ENCODE peak calls at places on chromosome 14, in four cellular contexts. G is HepG2, Y is H1, M is GM12878. R is an unnamed sample. For H3K36me3, the result is how much of the 10 kb centered on the place peaks cover.

GRCh38 chr14:100440207-100440631 is 117.1 kb downstream of the SLC25A47 start:
- DNase-seq in G (peak), Y (peak), M (no peak), R (no peak)

GRCh38 chr14:21867541-21867940 is 193.9 kb upstream of the OR4E1 start:
- DNase-seq in G (no peak), Y (no peak), M (no peak), R (no peak)

GRCh38 chr14:60637490-60638452 is 11.5 kb downstream of the SIX1 start:
- DNase-seq in G (no peak), Y (peak), M (no peak), R (no peak)

GRCh38 chr14:67469954-67470353 is 18.6 kb downstream of the TMEM229B start:
- DNase-seq in G (no peak), Y (no peak), M (no peak), R (no peak)

GRCh38 chr14:90521121-90521929 is 124.5 kb downstream of the CALM1 start:
- DNase-seq in G (no peak), Y (no peak), M (no peak), R (no peak)

GRCh38 chr14:34912182-34912581 is 37.0 kb upstream of the BAZ1A start:
- DNase-seq in G (peak), Y (no peak), M (no peak), R (no peak)

GRCh38 chr14:55733609-55734008 is 153.6 kb downstream of the KTN1 start:
- DNase-seq in G (no peak), Y (no peak), M (no peak), R (no peak)

GRCh38 chr14:86288336-86288735 is 758.4 kb downstream of the FLRT2 start:
- DNase-seq in G (no peak), Y (no peak), M (no peak), R (no peak)

GRCh38 chr14:76599141-76599540 is 162.1 kb upstream of the VASH1 start:
- DNase-seq in G (no peak), Y (no peak), M (no peak), R (no peak)

GRCh38 chr14:75717729-75718128 is 56.7 kb downstream of the TTLL5 start:
- DNase-seq in G (no peak), Y (no peak), M (no peak), R (no peak)

GRCh38 chr14:24900281-24900868 is 149.6 kb downstream of the STXBP6 start:
- DNase-seq in G (no peak), Y (no peak), M (no peak), R (no peak)

GRCh38 chr14:67934087-67934486 is 114.5 kb downstream of the RAD51B start:
- DNase-seq in G (peak), Y (no peak), M (peak), R (peak)

GRCh38 chr14:89493877-89494634 is 77.0 kb upstream of the FOXN3 start:
- DNase-seq in G (peak), Y (no peak), M (peak), R (no peak)

GRCh38 chr14:68036203-68036602 is 216.6 kb downstream of the RAD51B start:
- DNase-seq in G (no peak), Y (no peak), M (no peak), R (no peak)

GRCh38 chr14:55399912-55400311 is 11.7 kb downstream of the ATG14 start:
- DNase-seq in G (no peak), Y (no peak), M (no peak), R (no peak)

GRCh38 chr14:94180655-94181271 is 6.6 kb downstream of the PPP4R4 start:
- DNase-seq in G (peak), Y (no peak), M (peak), R (no peak)

GRCh38 chr14:49972199-49972671 is 79.4 kb downstream of the ARF6 start:
- DNase-seq in G (no peak), Y (no peak), M (no peak), R (no peak)

GRCh38 chr14:23321572-23322547 is 603 bp downstream of the PABPN1 start:
- DNase-seq in G (peak), Y (peak), M (no peak), R (no peak)

GRCh38 chr14:94394025-94394493 is 5.7 kb upstream of the SERPINA1 start:
- DNase-seq in G (peak), Y (no peak), M (no peak), R (no peak)

GRCh38 chr14:96754162-96754844 is 42.9 kb upstream of the VRK1 start:
- DNase-seq in G (no peak), Y (no peak), M (no peak), R (no peak)

GRCh38 chr14:61573748-61574513 is 121.4 kb upstream of the HIF1A start:
- DNase-seq in G (no peak), Y (no peak), M (no peak), R (no peak)

GRCh38 chr14:73424453-73424852 is 33.9 kb downstream of the NUMB start:
- DNase-seq in G (no peak), Y (no peak), M (no peak), R (no peak)

GRCh38 chr14:72812292-72812851 is 81.5 kb downstream of the DPF3 start:
- DNase-seq in G (no peak), Y (no peak), M (no peak), R (no peak)

GRCh38 chr14:34662558-34663088 is 32.7 kb upstream of the SNX6 start:
- DNase-seq in G (no peak), Y (no peak), M (no peak), R (no peak)

GRCh38 chr14:28681681-28682080 is 84.9 kb upstream of the FOXG1 start:
- DNase-seq in G (no peak), Y (peak), M (no peak), R (no peak)

GRCh38 chr14:99757331-99758070 is 35.7 kb upstream of the EML1 start:
- DNase-seq in G (no peak), Y (no peak), M (no peak), R (no peak)

GRCh38 chr14:61260939-61261776 is 20.0 kb downstream of the TMEM30B start:
- DNase-seq in G (peak), Y (no peak), M (no peak), R (no peak)

GRCh38 chr14:99242816-99243795 is 28.9 kb downstream of the BCL11B start:
- DNase-seq in G (no peak), Y (no peak), M (no peak), R (no peak)

GRCh38 chr14:64235652-64236640 is 58.2 kb downstream of the ESR2 start:
- DNase-seq in G (no peak), Y (no peak), M (peak), R (no peak)

GRCh38 chr14:63039800-63040380 is 5.4 kb downstream of the KCNH5 start:
- DNase-seq in G (peak), Y (no peak), M (no peak), R (peak)

GRCh38 chr14:34350903-34351302 is 111.1 kb downstream of the SPTSSA start:
- DNase-seq in G (no peak), Y (no peak), M (no peak), R (no peak)

GRCh38 chr14:105738638-105739037 is 212.3 kb downstream of the TMEM121 start:
- DNase-seq in G (no peak), Y (no peak), M (no peak), R (no peak)

GRCh38 chr14:105737504-105738246 is 211.3 kb downstream of the TMEM121 start:
- DNase-seq in G (no peak), Y (no peak), M (no peak), R (no peak)

GRCh38 chr14:105733081-105734065 is 207.0 kb downstream of the TMEM121 start:
- DNase-seq in G (no peak), Y (no peak), M (no peak), R (no peak)
- TF ChIP-seq SUZ12 in G (no peak), Y (no peak), M (no peak), R (no peak)

DNA sequence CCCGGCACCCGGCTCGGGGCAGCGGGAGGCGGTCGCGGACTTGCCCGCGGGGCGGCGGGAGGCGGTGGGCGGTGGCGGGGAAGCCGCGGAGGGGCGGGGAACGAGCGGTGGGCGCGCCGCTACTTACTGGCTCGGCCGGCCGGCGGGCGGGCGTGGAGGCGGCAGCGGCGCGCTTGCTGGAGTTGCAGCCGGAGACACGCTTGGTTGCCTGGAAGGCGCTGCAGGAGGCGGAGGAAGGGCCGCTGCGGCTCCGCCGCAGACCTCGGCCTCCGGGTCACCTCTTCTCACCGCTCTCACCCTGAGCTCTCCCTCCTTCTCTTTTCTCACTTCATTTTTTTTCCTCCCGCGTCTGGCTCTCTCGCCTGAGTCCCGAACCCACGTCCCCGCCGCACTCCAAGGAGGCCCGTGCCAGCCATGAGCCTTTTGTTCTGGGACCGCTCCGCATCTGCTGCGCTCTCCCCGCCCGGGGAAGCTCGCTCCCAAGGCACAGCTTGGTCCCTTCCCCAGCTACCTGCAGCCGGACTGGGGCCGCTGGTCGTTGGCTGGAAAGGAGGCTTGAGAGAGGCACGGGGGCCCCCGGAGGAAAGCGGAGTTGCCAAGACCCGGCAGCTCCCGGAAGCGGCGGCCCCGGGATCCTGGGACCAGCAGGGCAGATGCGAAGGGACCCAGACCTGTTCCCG is 591 bp upstream of the KCNK10 start:
- DNase-seq in G (no peak), Y (peak), M (no peak), R (no peak)
- H3K4me3 ChIP-seq in G (peak), Y (peak), M (peak), R (peak)

GRCh38 chr14:103709814-103710213 is 5.4 kb downstream of the XRCC3 start:
- DNase-seq in G (no peak), Y (no peak), M (no peak), R (no peak)
- H3K36me3 ChIP-seq in G (under half), Y (under half), M (under half), R (half or more)

GRCh38 chr14:32720927-32721326 is 217.8 kb upstream of the NPAS3 start:
- DNase-seq in G (no peak), Y (no peak), M (no peak), R (no peak)
- TF ChIP-seq SUZ12 in G (no peak), Y (no peak), M (no peak), R (no peak)

GRCh38 chr14:103522028-103522581 is 525 bp downstream of the CKB start:
- DNase-seq in G (no peak), Y (peak), M (no peak), R (no peak)
- H3K4me3 ChIP-seq in G (peak), Y (peak), M (peak), R (peak)

GRCh38 chr14:95437715-95438114 is 78.7 kb downstream of the SYNE3 start:
- DNase-seq in G (no peak), Y (no peak), M (no peak), R (no peak)

GRCh38 chr14:95439881-95440280 is 76.6 kb downstream of the SYNE3 start:
- DNase-seq in G (no peak), Y (no peak), M (no peak), R (no peak)

GRCh38 chr14:95433094-95433478 is 83.4 kb downstream of the SYNE3 start:
- DNase-seq in G (no peak), Y (no peak), M (no peak), R (no peak)

GRCh38 chr14:95434161-95434560 is 82.3 kb downstream of the SYNE3 start:
- DNase-seq in G (no peak), Y (no peak), M (no peak), R (no peak)

DNA sequence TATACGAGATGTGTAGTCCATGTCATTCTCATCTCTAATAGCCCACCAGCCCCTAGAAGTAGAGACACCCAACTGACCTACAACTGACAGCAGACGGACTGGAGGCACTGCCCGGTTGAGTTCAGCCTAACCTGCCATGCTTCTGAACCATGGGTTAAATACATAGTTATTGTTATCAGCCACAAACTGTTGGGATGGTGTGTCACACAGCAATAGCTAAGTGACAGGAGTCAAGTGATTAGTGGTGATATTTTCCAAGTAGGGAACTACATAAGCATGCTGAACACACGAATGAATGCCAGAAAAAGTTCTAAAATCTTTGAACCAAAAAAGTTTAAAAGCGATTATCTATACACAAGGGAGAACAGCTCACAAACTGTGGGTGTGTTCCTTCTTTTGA is 80.1 kb downstream of the SYNE3 start:
- DNase-seq in G (no peak), Y (no peak), M (no peak), R (no peak)
- H3K36me3 ChIP-seq in G (under half), Y (under half), M (half or more), R (under half)

GRCh38 chr14:104723651-104724406 is at the start of gene ADSS1:
- DNase-seq in G (peak), Y (peak), M (no peak), R (no peak)
- TF ChIP-seq SUZ12 in G (no peak), Y (no peak), M (no peak), R (no peak)

GRCh38 chr14:58353516-58354299 is 42.0 kb upstream of the TOMM20L start:
- DNase-seq in G (no peak), Y (no peak), M (no peak), R (no peak)
- H3K4me3 ChIP-seq in G (no peak), Y (no peak), M (no peak), R (no peak)

GRCh38 chr14:70333289-70333688 is 26.2 kb downstream of the COX16 start:
- DNase-seq in G (no peak), Y (no peak), M (no peak), R (no peak)

GRCh38 chr14:70333703-70334102 is 25.8 kb downstream of the COX16 start:
- DNase-seq in G (no peak), Y (no peak), M (no peak), R (no peak)

GRCh38 chr14:70330596-70330995 is 28.9 kb downstream of the COX16 start:
- DNase-seq in G (no peak), Y (no peak), M (no peak), R (no peak)

GRCh38 chr14:70332015-70332414 is 27.5 kb downstream of the COX16 start:
- DNase-seq in G (no peak), Y (no peak), M (no peak), R (no peak)
- H3K36me3 ChIP-seq in G (under half), Y (under half), M (under half), R (under half)

GRCh38 chr14:74515891-74516412 is 22.4 kb downstream of the ISCA2 start:
- DNase-seq in G (no peak), Y (no peak), M (no peak), R (no peak)
- TF ChIP-seq SUZ12 in G (no peak), Y (no peak), M (no peak), R (no peak)

R was measured in NT2/D1.